ENCODE peak calls at places on chromosomes 3 and 15, in nine cellular contexts. O, L, A, Y, T, S, U, X and N are unnamed samples.

GRCh38 chr3:24145981-24146822 is 201.1 kb downstream of the NR1D2 start:
- DNase-seq in O (no peak), L (no peak), A (peak; percentile 94), Y (no peak), T (no peak), S (no peak), U (peak; percentile 92), X (no peak), N (no peak)

GRCh38 chr15:63765338-63765737 is 68.4 kb downstream of the HERC1 start:
- DNase-seq in O (no peak), L (no peak), A (no peak), Y (no peak), T (no peak), S (peak; percentile 23), U (no peak), X (no peak), N (no peak)

GRCh38 chr15:101102746-101103145 is 149.1 kb downstream of the CHSY1 start:
- DNase-seq in O (no peak), L (no peak), A (no peak), Y (no peak), T (no peak), S (no peak), U (no peak), X (no peak), N (no peak)

GRCh38 chr3:10883478-10884234 is 67.6 kb downstream of the SLC6A11 start:
- DNase-seq in O (peak; percentile 36), L (no peak), A (peak; percentile 12), Y (no peak), T (no peak), S (no peak), U (peak; percentile 15), X (no peak), N (no peak)

GRCh38 chr3:125351814-125352456 is 23.2 kb downstream of the ZNF148 start:
- DNase-seq in O (no peak), L (no peak), A (no peak), Y (no peak), T (no peak), S (no peak), U (no peak), X (no peak), N (no peak)

GRCh38 chr3:181699171-181699903 is 12.4 kb upstream of the SOX2 start:
- DNase-seq in O (no peak), L (no peak), A (no peak), Y (no peak), T (no peak), S (no peak), U (no peak), X (no peak), N (no peak)

GRCh38 chr3:58299839-58300516 is 6.1 kb upstream of the RPP14 start:
- DNase-seq in O (no peak), L (no peak), A (peak; percentile 75), Y (no peak), T (no peak), S (no peak), U (peak; percentile 79), X (no peak), N (no peak)

GRCh38 chr3:129605593-129606521 is 619 bp downstream of the PLXND1 start:
- DNase-seq in O (peak; percentile 45), L (peak; percentile 42), A (peak; percentile 60), Y (peak; percentile 57), T (no peak), S (no peak), U (peak; percentile 60), X (no peak), N (no peak)

GRCh38 chr3:127215714-127216414 is 22.9 kb downstream of the PRR23E start:
- DNase-seq in O (no peak), L (no peak), A (no peak), Y (no peak), T (no peak), S (no peak), U (no peak), X (no peak), N (no peak)

GRCh38 chr15:28128036-28128435 is 28.9 kb upstream of the OCA2 start:
- DNase-seq in O (no peak), L (no peak), A (no peak), Y (peak; percentile 73), T (no peak), S (no peak), U (no peak), X (no peak), N (no peak)

GRCh38 chr3:135989247-135989646 is 23.7 kb downstream of the PPP2R3A start:
- DNase-seq in O (no peak), L (no peak), A (no peak), Y (no peak), T (no peak), S (no peak), U (no peak), X (no peak), N (no peak)

GRCh38 chr3:47475570-47476329 is at the start of gene SCAP:
- DNase-seq in O (peak; percentile 96), L (peak; percentile 95), A (peak; percentile 91), Y (peak; percentile 94), T (peak; percentile 96), S (peak; percentile 67), U (peak; percentile 90), X (peak; percentile 53), N (peak; percentile 92)

DNA sequence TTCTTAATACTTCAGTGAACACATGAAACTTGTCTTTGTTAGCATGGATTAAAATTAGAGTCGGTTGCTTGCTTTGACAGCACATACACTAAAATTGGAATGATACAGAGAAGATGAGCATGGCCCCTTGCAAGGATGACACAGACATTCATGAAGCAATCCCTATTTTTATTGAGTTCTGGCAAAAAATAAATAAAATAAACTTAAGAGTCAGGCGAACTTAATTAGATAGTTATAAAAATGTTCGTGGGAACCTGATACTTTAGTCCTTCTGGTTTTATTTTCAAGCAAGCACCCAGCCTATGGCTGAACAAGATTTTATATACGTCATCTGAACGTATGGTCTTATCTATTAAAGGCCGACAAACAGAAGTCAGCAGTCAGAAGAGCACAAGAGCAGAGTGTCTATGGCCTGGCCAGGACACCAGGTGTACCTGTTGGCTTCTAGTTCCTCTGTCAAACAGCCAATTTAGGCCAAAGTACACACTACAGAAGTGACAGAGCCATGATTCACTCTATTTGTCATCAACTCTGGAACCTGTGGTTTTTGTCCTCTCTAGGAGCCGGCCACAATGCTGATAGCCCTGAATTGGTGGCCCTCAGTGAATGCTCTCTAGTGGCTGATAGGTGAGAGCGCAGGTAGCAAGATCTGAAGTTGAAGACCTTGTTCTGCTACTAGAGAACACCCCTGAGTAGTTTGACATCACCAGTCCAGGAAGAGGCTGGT is 64.3 kb downstream of the LEO1 start:
- DNase-seq in O (no peak), L (no peak), A (no peak), Y (no peak), T (no peak), S (no peak), U (no peak), X (peak; percentile 84), N (no peak)
- TF ChIP-seq CTCF in O (no peak), L (no peak), A (no peak), Y (no peak), T (no peak), S (peak; percentile 48), U (no peak), X (peak; percentile 53), N (no peak)

DNA sequence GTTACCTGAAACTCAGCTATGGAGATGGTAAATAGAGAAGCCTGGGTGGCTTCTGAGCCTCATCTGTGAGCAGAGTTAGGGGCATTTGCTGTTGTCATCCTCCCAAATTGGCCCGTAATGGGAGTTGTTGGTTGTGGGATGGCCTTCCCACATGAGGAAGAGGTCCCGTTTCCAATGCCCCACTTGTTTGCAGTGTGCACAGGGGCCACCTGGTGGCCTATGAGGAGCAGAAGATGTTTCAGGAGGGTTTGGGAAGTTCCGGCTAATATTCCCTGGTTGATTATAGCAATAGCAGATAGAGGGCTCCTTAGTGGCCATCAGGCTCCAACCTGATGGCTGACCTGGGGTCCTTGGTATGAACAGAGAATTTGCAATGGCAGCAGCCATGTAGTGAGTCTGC is 1546.5 kb downstream of the OTOL1 start:
- DNase-seq in O (no peak), L (no peak), A (peak; percentile 46), Y (no peak), T (no peak), S (no peak), U (peak; percentile 32), X (no peak), N (no peak)
- TF ChIP-seq CTCF in O (no peak), L (no peak), A (peak; percentile 55), Y (peak; percentile 31), T (peak; percentile 43), S (peak; percentile 36), U (peak; percentile 38), X (peak; percentile 33), N (no peak)

GRCh38 chr15:29819979-29820801 is 2.1 kb downstream of the TJP1 start:
- DNase-seq in O (no peak), L (no peak), A (no peak), Y (no peak), T (no peak), S (no peak), U (no peak), X (no peak), N (no peak)

GRCh38 chr15:29822685-29823459 is 604 bp upstream of the TJP1 start:
- DNase-seq in O (peak; percentile 64), L (no peak), A (peak; percentile 77), Y (peak; percentile 66), T (peak; percentile 79), S (no peak), U (peak; percentile 71), X (no peak), N (no peak)

GRCh38 chr15:29820802-29821160 is 1.5 kb downstream of the TJP1 start:
- DNase-seq in O (no peak), L (no peak), A (peak; percentile 22), Y (no peak), T (no peak), S (no peak), U (no peak), X (no peak), N (no peak)

GRCh38 chr15:29822100-29822684 is at the start of gene TJP1:
- DNase-seq in O (peak; percentile 88), L (no peak), A (peak; percentile 84), Y (peak; percentile 82), T (peak; percentile 88), S (no peak), U (peak; percentile 86), X (no peak), N (no peak)

GRCh38 chr15:29821416-29822099 is 710 bp downstream of the TJP1 start:
- DNase-seq in O (peak; percentile 75), L (no peak), A (peak; percentile 78), Y (peak; percentile 75), T (peak; percentile 82), S (no peak), U (peak; percentile 74), X (no peak), N (no peak)
- TF ChIP-seq CTCF in O (no peak), L (no peak), A (peak; percentile 36), Y (peak; percentile 47), T (peak; percentile 30), S (no peak), U (peak; percentile 28), X (peak; percentile 17), N (no peak)

DNA sequence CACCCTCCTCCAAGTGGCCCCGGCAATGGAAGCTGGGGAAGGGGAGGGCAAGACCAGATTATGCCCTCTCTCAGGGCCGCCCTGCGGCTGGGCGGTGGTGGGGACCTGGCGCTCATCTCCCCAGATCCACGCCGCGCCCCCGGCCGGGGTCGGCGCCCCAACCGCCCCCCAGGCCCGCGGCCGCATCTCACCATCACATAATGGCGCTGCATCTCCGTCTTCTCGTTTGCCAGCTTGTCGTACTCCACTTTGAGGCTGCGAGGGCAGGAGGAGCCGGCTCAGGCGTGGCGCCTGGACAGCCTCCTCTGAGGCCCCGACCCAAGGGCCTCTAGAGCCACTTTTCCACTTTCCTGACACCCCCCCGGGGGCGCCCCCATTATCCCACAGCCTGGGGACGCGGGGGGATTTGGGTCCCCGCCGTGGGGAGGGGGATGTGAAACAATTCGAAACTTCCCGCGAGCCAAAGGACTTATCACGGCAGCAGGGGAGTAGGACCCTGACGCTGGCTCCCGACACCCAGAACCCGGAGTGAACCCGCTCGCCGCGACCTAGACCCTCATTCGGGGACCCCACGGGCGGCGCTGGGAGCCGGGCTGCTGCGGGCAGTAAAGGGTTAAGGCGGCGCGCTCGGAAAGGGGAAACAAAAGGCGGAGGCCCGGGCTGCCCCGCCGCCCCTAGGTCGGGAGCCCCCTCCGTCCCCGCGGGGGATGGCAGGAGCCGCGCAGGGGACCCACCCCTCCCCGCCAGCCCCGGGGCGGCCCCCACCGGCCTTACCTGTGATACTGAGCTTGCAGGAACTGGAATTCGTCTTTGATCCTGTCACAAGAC is 2.1 kb downstream of the TLE3 start:
- DNase-seq in O (peak; percentile 41), L (no peak), A (no peak), Y (no peak), T (peak; percentile 79), S (no peak), U (peak; percentile 23), X (no peak), N (peak; percentile 66)
- TF ChIP-seq CTCF in O (peak; percentile 33), L (peak; percentile 3), A (no peak), Y (no peak), T (peak; percentile 49), S (no peak), U (no peak), X (peak; percentile 18), N (peak; percentile 57)